ENCODE peak calls at places on chromosomes 12 and 14, in four cellular contexts. Z is K562, C is IMR-90, M is keratinocyte. W is an unnamed sample. For H3K9me1, the result is how much of the 10 kb centered on the place peaks cover.

GRCh38 chr12:128754275-128754674 is 69.5 kb downstream of the SLC15A4 start:
- DNase-seq in Z (no peak), M (no peak), C (no peak), W (no peak)

GRCh38 chr12:131092911-131093901 is 139.5 kb downstream of the ADGRD1 start:
- DNase-seq in M (no peak), C (no peak), Z (no peak), W (no peak)

GRCh38 chr14:21100931-21101330 is at the start of gene TMEM253:
- DNase-seq in C (no peak), M (no peak), Z (no peak), W (no peak)

GRCh38 chr12:77213316-77213715 is 147.9 kb upstream of the E2F7 start:
- DNase-seq in C (no peak), M (no peak), Z (no peak), W (peak)

GRCh38 chr12:31965090-31965489 is 5.9 kb downstream of the RESF1 start:
- DNase-seq in M (no peak), Z (no peak), C (no peak), W (no peak)

GRCh38 chr14:33568935-33569579 is 381.8 kb downstream of the EGLN3 start:
- DNase-seq in C (no peak), M (no peak), Z (no peak), W (peak)

GRCh38 chr12:122489038-122489437 is 11.7 kb downstream of the ZCCHC8 start:
- DNase-seq in M (no peak), Z (peak), C (no peak), W (no peak)

GRCh38 chr12:78929075-78929418 is 64.5 kb downstream of the SYT1 start:
- DNase-seq in C (no peak), Z (no peak), M (peak), W (no peak)

GRCh38 chr12:1932264-1932777 is 13.9 kb upstream of the CACNA2D4 start:
- DNase-seq in Z (no peak), M (no peak), C (no peak), W (no peak)

GRCh38 chr14:35687335-35687939 is 121.7 kb downstream of the RALGAPA1 start:
- DNase-seq in C (peak), M (no peak), Z (peak), W (peak)

GRCh38 chr14:34628681-34629135 is 1.2 kb downstream of the SNX6 start:
- DNase-seq in Z (peak), C (peak), M (no peak), W (peak)

GRCh38 chr14:50475460-50475859 is 56.9 kb downstream of the MAP4K5 start:
- DNase-seq in M (no peak), C (peak), Z (no peak), W (no peak)

GRCh38 chr12:77062846-77063461 is 2.4 kb downstream of the E2F7 start:
- DNase-seq in M (no peak), Z (no peak), C (peak), W (peak)

GRCh38 chr12:3534511-3534910 is 43.5 kb downstream of the PRMT8 start:
- DNase-seq in M (no peak), C (no peak), Z (no peak), W (no peak)

GRCh38 chr12:101927042-101927441 is 49.7 kb downstream of the DRAM1 start:
- DNase-seq in C (peak), M (no peak), Z (no peak), W (no peak)

GRCh38 chr12:57118711-57119271 is 7.6 kb upstream of the STAT6 start:
- DNase-seq in Z (no peak), M (peak), C (peak), W (no peak)

GRCh38 chr14:57746563-57746962 is 119.3 kb downstream of the SLC35F4 start:
- DNase-seq in C (no peak), M (no peak), Z (no peak), W (no peak)

GRCh38 chr14:45698462-45699134 is 445.6 kb upstream of the MIS18BP1 start:
- DNase-seq in C (no peak), Z (no peak), M (no peak), W (peak)

GRCh38 chr14:53384536-53384935 is 231.4 kb upstream of the DDHD1 start:
- DNase-seq in C (no peak), Z (no peak), M (no peak), W (no peak)

GRCh38 chr14:100540141-100540925 is 46.9 kb downstream of the BEGAIN start:
- DNase-seq in Z (peak), C (no peak), M (no peak), W (no peak)

GRCh38 chr14:78162202-78162601 is 8.0 kb upstream of the NRXN3 start:
- DNase-seq in C (no peak), M (no peak), Z (no peak), W (no peak)

GRCh38 chr14:24535737-24536136 is 27.7 kb upstream of the CMA1 start:
- DNase-seq in C (no peak), Z (no peak), M (no peak), W (no peak)

GRCh38 chr12:2179953-2180736 is 127.4 kb downstream of the CACNA1C start:
- DNase-seq in Z (no peak), C (peak), M (no peak), W (no peak)

GRCh38 chr12:4193821-4194220 is 79.7 kb upstream of the CCND2 start:
- DNase-seq in Z (no peak), C (no peak), M (no peak), W (no peak)

GRCh38 chr14:62289471-62289870 is 527.3 kb downstream of the SNAPC1 start:
- DNase-seq in Z (no peak), M (no peak), C (peak), W (no peak)

GRCh38 chr14:101236496-101237240 is 324.6 kb upstream of the DIO3 start:
- DNase-seq in Z (no peak), M (no peak), C (no peak), W (no peak)

GRCh38 chr12:58143498-58143897 is 202.1 kb downstream of the ATP23 start:
- DNase-seq in C (no peak), Z (no peak), M (no peak), W (peak)

GRCh38 chr12:79634957-79635471 is 55.8 kb downstream of the PAWR start:
- DNase-seq in C (no peak), Z (no peak), M (peak), W (no peak)

GRCh38 chr12:75960954-75961661 is 70.5 kb downstream of the PHLDA1 start:
- DNase-seq in M (no peak), Z (no peak), C (no peak), W (no peak)

GRCh38 chr14:56870336-56870735 is 60.1 kb upstream of the OTX2 start:
- DNase-seq in Z (no peak), C (no peak), M (no peak), W (no peak)

GRCh38 chr12:69580074-69580473 is 5.2 kb upstream of the CCT2 start:
- DNase-seq in M (no peak), C (no peak), Z (no peak), W (no peak)

GRCh38 chr14:32201816-32202467 is at the start of gene RNU6-7:
- DNase-seq in M (no peak), C (peak), Z (no peak), W (no peak)

GRCh38 chr14:104335176-104335575 is 196.8 kb downstream of the KIF26A start:
- DNase-seq in C (no peak), Z (no peak), M (no peak), W (no peak)

GRCh38 chr14:64704743-64705405 is 650 bp downstream of the PLEKHG3 start:
- DNase-seq in M (no peak), C (peak), Z (no peak), W (no peak)

GRCh38 chr12:88559199-88559598 is 21.1 kb downstream of the KITLG start:
- DNase-seq in C (no peak), M (no peak), Z (no peak), W (no peak)

GRCh38 chr14:73452341-73453191 is 5.8 kb downstream of the NUMB start:
- DNase-seq in M (no peak), Z (no peak), C (peak), W (peak)

GRCh38 chr14:105445290-105445689 is 25.7 kb downstream of the MTA1 start:
- DNase-seq in M (no peak), Z (no peak), C (no peak), W (no peak)

GRCh38 chr14:105445901-105446845 is 26.5 kb downstream of the MTA1 start:
- DNase-seq in C (no peak), Z (no peak), M (no peak), W (no peak)

GRCh38 chr14:105448706-105449111 is 25.9 kb upstream of the CRIP2 start:
- DNase-seq in M (no peak), Z (peak), C (peak), W (peak)

GRCh38 chr14:105447651-105448640 is 26.7 kb upstream of the CRIP2 start:
- DNase-seq in Z (no peak), C (no peak), M (no peak), W (no peak)

GRCh38 chr14:105446971-105447370 is 27.3 kb downstream of the MTA1 start:
- DNase-seq in C (no peak), Z (no peak), M (no peak), W (no peak)
- H3K9me1 ChIP-seq in C (under half), Z (under half), M (under half), W (under half)

GRCh38 chr12:65152012-65152411 is 17.4 kb upstream of the LEMD3 start:
- DNase-seq in Z (no peak), M (no peak), C (no peak), W (no peak)
- H3K9me1 ChIP-seq in Z (under half), M (under half), C (under half), W (under half)

GRCh38 chr12:26242683-26243082 is 47.3 kb downstream of the SSPN start:
- DNase-seq in M (no peak), C (no peak), Z (no peak), W (no peak)
- H3K9me1 ChIP-seq in M (under half), C (under half), Z (under half), W (under half)

GRCh38 chr12:99479149-99479548 is 168.4 kb upstream of the GARIN6 start:
- DNase-seq in Z (no peak), M (no peak), C (no peak), W (no peak)
- H3K9me1 ChIP-seq in Z (under half), M (under half), C (under half), W (under half)